ENCODE peak calls at places on chromosomes 6 and 20, in five cellular contexts. H, W, I, E and Q are unnamed samples.

GRCh38 chr6:56245903-56246351 is 1.5 kb downstream of the COL21A1 start:
- DNase-seq in I (no peak), E (no peak), H (peak; percentile 36), W (no peak), Q (no peak)

GRCh38 chr6:152277826-152278247 is 359.3 kb downstream of the SYNE1 start:
- DNase-seq in I (no peak), E (peak; percentile 58), H (no peak), W (no peak), Q (no peak)

GRCh38 chr20:54716169-54716747 is 240.9 kb downstream of the DOK5 start:
- DNase-seq in I (no peak), W (no peak), H (no peak), E (no peak), Q (no peak)

GRCh38 chr6:8556370-8557018 is 121.1 kb upstream of the SLC35B3 start:
- DNase-seq in H (peak; percentile 19), W (no peak), I (peak; percentile 64), E (peak; percentile 48), Q (no peak)

GRCh38 chr20:56222945-56223344 is 25.6 kb upstream of the MC3R start:
- DNase-seq in W (no peak), E (no peak), I (peak; percentile 49), H (no peak), Q (no peak)

GRCh38 chr6:88220493-88220892 is 54.3 kb upstream of the CNR1 start:
- DNase-seq in W (peak; percentile 13), H (peak; percentile 14), E (peak; percentile 38), I (peak; percentile 18), Q (peak; percentile 18)

GRCh38 chr20:47273591-47274235 is 82.8 kb downstream of the ZMYND8 start:
- DNase-seq in W (no peak), E (no peak), H (peak; percentile 53), I (no peak), Q (no peak)

GRCh38 chr6:34412054-34412453 is 13.8 kb downstream of the RPS10 start:
- DNase-seq in W (no peak), H (no peak), E (no peak), I (no peak), Q (no peak)

GRCh38 chr6:43938178-43939101 is 168.4 kb downstream of the VEGFA start:
- DNase-seq in W (no peak), E (no peak), H (no peak), I (no peak), Q (no peak)

GRCh38 chr20:2521369-2522305 is 12.9 kb upstream of the ZNF343 start:
- DNase-seq in H (peak; percentile 61), W (peak; percentile 69), I (peak; percentile 42), E (peak; percentile 56), Q (no peak)

GRCh38 chr6:99348823-99349619 is 453 bp downstream of the FAXC start:
- DNase-seq in H (no peak), I (no peak), E (peak; percentile 53), W (no peak), Q (peak; percentile 33)

DNA sequence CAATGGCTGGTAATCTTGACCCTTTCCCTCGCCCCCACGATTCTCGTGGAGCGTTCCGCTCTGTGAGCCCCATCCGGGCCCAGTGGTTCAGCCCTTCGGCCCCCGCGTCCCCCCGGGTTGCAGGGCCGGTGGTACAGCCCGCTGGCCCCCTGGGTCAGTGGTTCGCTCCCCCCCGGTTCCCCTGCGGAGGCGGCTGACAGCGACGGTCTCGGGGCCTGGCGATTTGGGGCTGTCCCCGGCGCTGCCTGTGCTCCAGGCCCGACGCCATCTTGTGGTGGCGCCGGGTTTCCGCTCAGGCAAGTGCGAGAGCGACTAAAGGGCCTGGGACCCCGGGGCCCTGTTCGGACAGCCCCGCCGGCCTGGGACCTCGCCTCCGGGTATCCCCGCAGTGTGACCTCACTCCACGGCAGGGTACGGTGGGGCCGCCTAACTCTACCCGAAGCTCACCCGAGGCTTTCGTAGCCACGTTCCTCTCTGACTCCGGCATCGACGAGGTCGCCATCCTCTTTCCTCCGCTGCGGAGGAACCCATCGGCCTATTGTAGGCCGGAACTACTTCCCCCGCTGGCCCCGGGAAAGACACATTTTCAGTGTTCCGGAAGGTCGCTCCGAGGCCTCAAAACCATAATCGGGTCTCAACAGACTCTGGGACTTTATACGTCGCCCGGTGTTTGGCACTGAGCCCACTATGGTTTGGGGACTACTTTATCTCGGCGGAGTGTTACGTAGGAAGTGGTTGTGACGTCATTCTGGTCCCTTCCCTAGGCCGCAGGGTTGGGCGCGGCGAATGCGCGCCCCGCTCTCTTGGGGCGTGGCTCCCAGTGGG is at the start of gene ZNF335:
- DNase-seq in H (peak; percentile 98), W (peak; percentile 99), I (peak; percentile 100), E (peak; percentile 98), Q (peak; percentile 100)
- TF ChIP-seq CTCF in H (peak; percentile 5), W (no peak), I (no peak), E (no peak), Q (peak; percentile 28)

GRCh38 chr6:148345578-148345977 is 2.9 kb downstream of the SASH1 start:
- DNase-seq in W (no peak), E (no peak), H (no peak), I (no peak), Q (no peak)

GRCh38 chr6:148342146-148343027 is at the start of gene SASH1:
- DNase-seq in I (peak; percentile 77), W (no peak), H (peak; percentile 87), E (peak; percentile 78), Q (peak; percentile 41)

GRCh38 chr6:148345176-148345575 is 2.5 kb downstream of the SASH1 start:
- DNase-seq in H (no peak), W (no peak), E (no peak), I (no peak), Q (no peak)

GRCh38 chr6:148343028-148343374 is 363 bp downstream of the SASH1 start:
- DNase-seq in W (no peak), I (no peak), E (no peak), H (no peak), Q (no peak)

GRCh38 chr6:148343383-148343782 is 745 bp downstream of the SASH1 start:
- DNase-seq in H (no peak), E (no peak), W (no peak), I (no peak), Q (no peak)
- TF ChIP-seq CTCF in H (peak; percentile 24), E (no peak), W (no peak), I (no peak), Q (no peak)

GRCh38 chr6:137868721-137869631 is 1.9 kb downstream of the TNFAIP3 start:
- DNase-seq in E (no peak), I (no peak), H (no peak), W (no peak), Q (no peak)
- TF ChIP-seq CTCF in E (no peak), I (no peak), H (peak; percentile 9), W (no peak), Q (peak; percentile 42)

GRCh38 chr6:16409531-16410441 is 171.4 kb downstream of the GMPR start:
- DNase-seq in E (peak; percentile 69), W (peak; percentile 73), I (peak; percentile 51), H (peak; percentile 64), Q (peak; percentile 41)

GRCh38 chr6:16414205-16414604 is 175.8 kb downstream of the GMPR start:
- DNase-seq in E (no peak), W (peak; percentile 24), I (no peak), H (no peak), Q (no peak)

GRCh38 chr6:16408766-16409165 is 170.4 kb downstream of the GMPR start:
- DNase-seq in I (no peak), E (no peak), W (no peak), H (no peak), Q (no peak)

GRCh38 chr6:16415677-16416076 is 177.3 kb downstream of the GMPR start:
- DNase-seq in W (no peak), H (no peak), I (no peak), E (no peak), Q (no peak)

DNA sequence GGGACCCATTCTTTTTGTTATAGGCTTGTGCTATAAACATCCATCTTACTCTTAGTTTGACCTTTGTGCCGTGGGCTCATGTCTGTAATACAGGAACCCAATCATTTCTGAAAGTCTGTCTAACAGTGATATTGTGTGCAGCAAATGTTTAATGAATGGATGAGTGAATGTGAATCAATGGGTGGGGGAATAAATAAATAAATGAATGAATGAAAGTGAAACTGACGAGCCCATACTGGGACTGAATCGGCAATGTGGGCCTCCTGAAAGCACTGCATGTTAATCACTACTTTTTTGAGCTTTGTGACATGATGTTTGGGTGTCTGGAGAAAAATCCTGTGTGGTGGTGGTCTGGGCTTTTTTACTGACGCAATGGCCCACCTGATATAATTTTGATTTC is 175.0 kb downstream of the GMPR start:
- DNase-seq in H (no peak), I (no peak), E (no peak), W (peak; percentile 29), Q (no peak)
- TF ChIP-seq CTCF in H (no peak), I (no peak), E (no peak), W (no peak), Q (no peak)

GRCh38 chr6:4775591-4776492 is at the start of gene CDYL:
- DNase-seq in H (peak; percentile 91), E (peak; percentile 97), I (peak; percentile 83), W (peak; percentile 96), Q (peak; percentile 95)
- TF ChIP-seq CTCF in H (no peak), E (peak; percentile 37), I (no peak), W (no peak), Q (peak; percentile 16)

GRCh38 chr6:16764188-16764950 is 3.1 kb upstream of the ATXN1 start:
- DNase-seq in H (peak; percentile 80), W (peak; percentile 9), I (no peak), E (peak; percentile 55), Q (no peak)
- TF ChIP-seq CTCF in H (peak; percentile 59), W (peak; percentile 43), I (peak; percentile 44), E (peak; percentile 59), Q (no peak)

DNA sequence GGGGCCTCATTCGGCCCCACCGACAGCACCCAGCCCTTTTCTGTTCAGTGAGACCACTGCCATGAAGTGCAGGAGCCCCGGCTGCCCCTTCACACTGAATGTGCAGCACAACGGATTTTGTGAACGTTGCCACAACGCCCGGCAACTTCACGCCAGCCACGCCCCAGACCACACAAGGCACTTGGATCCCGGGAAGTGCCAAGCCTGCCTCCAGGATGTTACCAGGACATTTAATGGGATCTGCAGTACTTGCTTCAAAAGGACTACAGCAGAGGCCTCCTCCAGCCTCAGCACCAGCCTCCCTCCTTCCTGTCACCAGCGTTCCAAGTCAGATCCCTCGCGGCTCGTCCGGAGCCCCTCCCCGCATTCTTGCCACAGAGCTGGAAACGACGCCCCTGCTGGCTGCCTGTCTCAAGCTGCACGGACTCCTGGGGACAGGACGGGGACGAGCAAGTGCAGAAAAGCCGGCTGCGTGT is 11.8 kb downstream of the TNFAIP3 start:
- DNase-seq in E (no peak), I (no peak), H (no peak), W (no peak), Q (no peak)
- TF ChIP-seq CTCF in E (no peak), I (no peak), H (no peak), W (no peak), Q (no peak)